ENCODE peak calls at places on chromosomes 11 and 22, in nine cellular contexts. R is K562; A is tibial nerve; N is cardiac muscle cell; G is PC-9; F is A549; Y is tibial artery; L is pancreas; T is naive thymus-derived CD4-positive, alpha-beta T cell. K is an unnamed sample. For H3K9me3, the result is how much of the 10 kb centered on the place peaks cover.

GRCh38 chr22:46062971-46063631 is 86.1 kb upstream of the WNT7B start:
- DNase-seq in N (no peak), T (no peak), Y (peak), L (peak), F (no peak), R (no peak), A (peak), G (no peak), K (no peak)

GRCh38 chr22:24951942-24952836 is at the start of gene KIAA1671:
- DNase-seq in L (peak), T (peak), A (peak), Y (peak), F (peak), R (peak), N (peak), G (peak), K (peak)

GRCh38 chr22:36365020-36365411 is 22.8 kb downstream of the MYH9 start:
- DNase-seq in Y (peak), G (peak), R (peak), F (peak), L (peak), A (no peak), T (peak), N (peak), K (no peak)

GRCh38 chr11:101686514-101686913 is 102.7 kb upstream of the TRPC6 start:
- DNase-seq in T (no peak), A (no peak), Y (no peak), L (no peak), N (peak), G (peak), R (no peak), F (peak), K (peak)

GRCh38 chr11:132992838-132993680 is 539.2 kb downstream of the OPCML start:
- DNase-seq in F (no peak), Y (no peak), N (peak), T (no peak), R (no peak), G (no peak), L (no peak), A (no peak), K (no peak)

GRCh38 chr11:113647108-113647507 is 59.0 kb downstream of the TMPRSS5 start:
- DNase-seq in F (no peak), R (peak), L (no peak), Y (no peak), T (no peak), G (no peak), N (no peak), A (no peak), K (no peak)

GRCh38 chr11:105673089-105673488 is 63.2 kb downstream of the GRIA4 start:
- DNase-seq in R (peak), N (peak), Y (no peak), A (no peak), L (peak), T (no peak), G (peak), F (peak), K (peak)

GRCh38 chr11:86370922-86371614 is 3.6 kb upstream of the CCDC81 start:
- DNase-seq in Y (no peak), N (peak), A (no peak), G (peak), T (no peak), F (peak), R (no peak), L (no peak), K (peak)

GRCh38 chr22:32847067-32847491 is 45.6 kb downstream of the TIMP3 start:
- DNase-seq in R (no peak), T (no peak), G (no peak), N (peak), A (no peak), L (no peak), F (no peak), Y (peak), K (peak)

GRCh38 chr11:13316528-13316961 is 39.0 kb downstream of the BMAL1 start:
- DNase-seq in Y (peak), N (peak), L (no peak), R (no peak), T (no peak), A (no peak), G (no peak), F (no peak), K (no peak)

GRCh38 chr22:50112151-50113118 is 22.6 kb downstream of the MOV10L1 start:
- DNase-seq in N (peak), T (no peak), G (no peak), F (no peak), A (no peak), R (no peak), L (no peak), Y (no peak), K (no peak)

GRCh38 chr22:30541979-30542810 is 4.3 kb downstream of the SEC14L6 start:
- DNase-seq in G (no peak), T (no peak), Y (no peak), N (peak), A (no peak), R (peak), L (peak), F (no peak), K (no peak)

GRCh38 chr22:24105018-24105360 is 76.3 kb upstream of the SUSD2 start:
- DNase-seq in R (no peak), T (no peak), Y (peak), G (no peak), N (peak), A (no peak), F (no peak), L (no peak), K (no peak)

GRCh38 chr11:9341638-9342137 is 27.3 kb upstream of the TMEM41B start:
- DNase-seq in N (no peak), G (no peak), L (no peak), R (no peak), F (no peak), A (no peak), T (no peak), Y (no peak), K (no peak)

GRCh38 chr11:122159173-122159701 is 43.2 kb upstream of the BLID start:
- DNase-seq in N (peak), G (no peak), T (no peak), L (no peak), Y (no peak), R (no peak), F (peak), A (no peak), K (no peak)

GRCh38 chr22:29031236-29031982 is 30.2 kb downstream of the C22orf31 start:
- DNase-seq in F (peak), A (peak), L (peak), Y (peak), R (peak), N (peak), G (peak), T (no peak), K (peak)

GRCh38 chr11:135023499-135023898 is 611.5 kb upstream of the B3GAT1 start:
- DNase-seq in Y (no peak), T (no peak), G (no peak), A (no peak), N (no peak), R (no peak), L (no peak), F (no peak), K (no peak)

GRCh38 chr11:57315491-57315890 is 9.3 kb downstream of the TNKS1BP1 start:
- DNase-seq in Y (no peak), T (no peak), F (no peak), L (peak), R (peak), N (peak), G (no peak), A (no peak), K (no peak)

GRCh38 chr22:30159561-30160353 is 79.5 kb downstream of the HORMAD2 start:
- DNase-seq in G (peak), T (no peak), R (no peak), L (peak), N (peak), F (peak), A (no peak), Y (no peak), K (peak)

GRCh38 chr11:127966821-127967220 is 620.5 kb downstream of the ETS1 start:
- DNase-seq in G (no peak), T (no peak), Y (no peak), L (no peak), N (peak), R (no peak), A (no peak), F (no peak), K (no peak)

GRCh38 chr11:57649826-57650738 is at the start of gene YPEL4:
- DNase-seq in L (no peak), T (peak), N (peak), Y (peak), A (no peak), R (peak), F (peak), G (no peak), K (no peak)

GRCh38 chr22:27327981-27328721 is 473.4 kb downstream of the MN1 start:
- DNase-seq in R (no peak), N (no peak), A (no peak), T (no peak), Y (no peak), L (no peak), F (peak), G (no peak), K (no peak)

GRCh38 chr11:18091731-18092130 is 14.2 kb downstream of the SAAL1 start:
- DNase-seq in N (peak), A (no peak), Y (no peak), R (no peak), F (no peak), T (no peak), L (no peak), G (no peak), K (no peak)

GRCh38 chr22:35610741-35611140 is 6.4 kb downstream of the MB start:
- DNase-seq in L (no peak), F (no peak), T (no peak), G (no peak), N (no peak), Y (no peak), A (no peak), R (no peak), K (no peak)

GRCh38 chr22:37335819-37336199 is 53.5 kb downstream of the CYTH4 start:
- DNase-seq in A (no peak), R (no peak), G (no peak), N (no peak), T (no peak), L (no peak), Y (no peak), F (no peak), K (no peak)

GRCh38 chr11:119691701-119692546 is 37.1 kb downstream of the NECTIN1 start:
- DNase-seq in G (no peak), L (no peak), R (no peak), N (no peak), Y (no peak), T (no peak), F (no peak), A (no peak), K (peak)

GRCh38 chr11:34745209-34745608 is 124.3 kb downstream of the EHF start:
- DNase-seq in A (no peak), R (no peak), Y (no peak), F (no peak), T (no peak), G (no peak), L (no peak), N (peak), K (peak)

GRCh38 chr11:45771194-45771941 is 33.6 kb upstream of the SLC35C1 start:
- DNase-seq in G (peak), L (peak), T (peak), N (peak), A (peak), Y (peak), R (peak), F (peak), K (peak)

GRCh38 chr11:68583047-68583446 is 101.3 kb upstream of the GAL start:
- DNase-seq in A (no peak), N (peak), R (no peak), G (no peak), L (no peak), T (no peak), F (no peak), Y (no peak), K (no peak)

GRCh38 chr11:111920908-111921307 is 2.2 kb downstream of the C11orf52 start:
- DNase-seq in L (no peak), A (no peak), G (no peak), T (no peak), Y (no peak), F (no peak), R (no peak), N (no peak), K (no peak)

GRCh38 chr11:111925953-111926352 is 7.2 kb downstream of the C11orf52 start:
- DNase-seq in R (no peak), T (no peak), Y (no peak), L (peak), N (no peak), A (no peak), G (no peak), F (no peak), K (no peak)

GRCh38 chr11:111923951-111924350 is 5.2 kb downstream of the C11orf52 start:
- DNase-seq in F (no peak), L (no peak), R (no peak), G (no peak), A (no peak), N (no peak), T (no peak), Y (no peak), K (no peak)

GRCh38 chr11:111923351-111923788 is 4.7 kb downstream of the C11orf52 start:
- DNase-seq in T (no peak), F (no peak), L (no peak), G (no peak), A (no peak), R (no peak), Y (no peak), N (peak), K (no peak)

DNA sequence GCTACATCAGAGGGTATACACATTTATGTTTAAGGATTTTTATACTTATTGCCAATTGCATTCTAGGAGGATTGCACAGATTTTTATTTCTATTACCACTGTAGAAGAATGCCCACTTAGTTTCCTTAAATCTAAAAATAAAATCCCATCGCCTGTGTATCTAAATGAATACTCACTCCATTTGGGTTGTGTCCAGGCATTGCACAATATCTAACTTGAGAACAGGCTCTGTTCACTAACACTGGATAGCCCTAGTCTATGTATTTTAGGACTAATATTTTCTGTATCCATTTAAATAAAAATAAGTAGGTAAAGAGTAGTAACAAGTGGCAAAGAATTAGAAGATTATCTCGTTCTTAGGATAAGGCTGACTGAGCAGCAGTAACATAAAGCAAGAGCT is 4.1 kb downstream of the C11orf52 start:
- DNase-seq in A (no peak), T (no peak), Y (no peak), G (no peak), R (no peak), F (no peak), L (peak), N (peak), K (peak)
- H3K4me3 ChIP-seq in A (no peak), T (no peak), Y (peak), G (no peak), R (no peak), F (no peak), L (no peak), N (no peak), K (no peak)

GRCh38 chr11:2715716-2716350 is 16.0 kb upstream of the KCNQ1OT1 start:
- DNase-seq in F (no peak), G (no peak), N (no peak), A (no peak), L (no peak), T (no peak), Y (no peak), R (no peak), K (no peak)
- H3K27ac ChIP-seq in F (no peak), G (no peak), N (peak), A (no peak), L (no peak), T (no peak), Y (no peak), R (no peak), K (no peak)

GRCh38 chr11:115916596-115916995 is 412.4 kb upstream of the CADM1 start:
- DNase-seq in L (no peak), Y (no peak), T (no peak), F (no peak), R (no peak), N (no peak), G (no peak), A (no peak), K (no peak)

GRCh38 chr11:115920087-115920461 is 415.9 kb upstream of the CADM1 start:
- DNase-seq in R (no peak), T (no peak), G (no peak), Y (no peak), A (no peak), N (no peak), F (no peak), L (no peak), K (no peak)

GRCh38 chr11:115919341-115920086 is 415.3 kb upstream of the CADM1 start:
- DNase-seq in A (no peak), L (no peak), T (no peak), G (no peak), N (peak), F (peak), R (no peak), Y (no peak), K (no peak)

GRCh38 chr11:115920841-115921480 is 416.7 kb upstream of the CADM1 start:
- DNase-seq in Y (no peak), L (no peak), T (no peak), N (no peak), F (no peak), R (no peak), G (no peak), A (no peak), K (peak)

DNA sequence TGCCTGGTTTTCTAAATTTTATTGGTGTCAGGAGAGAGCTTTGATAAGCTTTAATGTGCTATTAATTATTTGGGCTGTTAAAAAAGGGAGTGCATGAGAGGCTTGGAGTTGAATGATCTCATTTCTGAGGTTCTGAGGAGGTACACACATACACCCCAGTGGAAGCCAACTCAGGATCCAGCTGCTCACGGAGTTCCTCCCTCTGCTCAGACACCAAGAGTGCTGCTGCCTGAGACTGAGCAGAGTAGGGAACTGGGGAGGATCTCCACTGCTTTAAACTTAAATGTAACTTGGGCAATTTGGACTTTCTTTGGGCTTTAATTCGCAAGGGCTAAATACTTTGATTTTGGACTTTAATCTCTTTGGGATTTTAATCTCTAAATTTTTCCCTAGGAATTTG is 414.4 kb upstream of the CADM1 start:
- DNase-seq in R (no peak), F (no peak), A (no peak), L (no peak), Y (no peak), N (no peak), G (no peak), T (no peak), K (no peak)
- H3K9me3 ChIP-seq in R (under half), F (under half), A (under half), L (under half), Y (under half), N (under half), G (under half), T (under half), K (under half)

GRCh38 chr11:25423436-25424184 is 908.3 kb upstream of the ANO3 start:
- DNase-seq in F (no peak), R (no peak), N (peak), Y (no peak), A (no peak), T (no peak), L (no peak), G (peak), K (no peak)
- H3K4me3 ChIP-seq in F (no peak), R (no peak), N (no peak), Y (no peak), A (no peak), T (no peak), L (no peak), G (no peak), K (no peak)

GRCh38 chr22:49091917-49092545 is 735.6 kb downstream of the BRD1 start:
- DNase-seq in Y (no peak), T (no peak), A (no peak), N (no peak), G (no peak), R (no peak), L (no peak), F (no peak), K (no peak)
- H3K27ac ChIP-seq in Y (no peak), T (no peak), A (no peak), N (no peak), G (no peak), R (no peak), L (no peak), F (no peak), K (no peak)

GRCh38 chr11:2655320-2655719 is 44.5 kb downstream of the KCNQ1OT1 start:
- DNase-seq in F (no peak), L (no peak), N (no peak), T (no peak), Y (no peak), A (no peak), G (no peak), R (peak), K (no peak)
- H3K9me3 ChIP-seq in F (half or more), L (under half), N (under half), T (under half), Y (under half), A (under half), G (under half), R (under half), K (under half)

GRCh38 chr11:36409152-36409713 is 100.8 kb downstream of the TRAF6 start:
- DNase-seq in N (peak), G (no peak), R (peak), T (no peak), L (no peak), Y (no peak), F (no peak), A (no peak), K (no peak)
- H3K4me3 ChIP-seq in N (no peak), G (no peak), R (no peak), T (peak), L (no peak), Y (no peak), F (no peak), A (no peak), K (no peak)

DNA sequence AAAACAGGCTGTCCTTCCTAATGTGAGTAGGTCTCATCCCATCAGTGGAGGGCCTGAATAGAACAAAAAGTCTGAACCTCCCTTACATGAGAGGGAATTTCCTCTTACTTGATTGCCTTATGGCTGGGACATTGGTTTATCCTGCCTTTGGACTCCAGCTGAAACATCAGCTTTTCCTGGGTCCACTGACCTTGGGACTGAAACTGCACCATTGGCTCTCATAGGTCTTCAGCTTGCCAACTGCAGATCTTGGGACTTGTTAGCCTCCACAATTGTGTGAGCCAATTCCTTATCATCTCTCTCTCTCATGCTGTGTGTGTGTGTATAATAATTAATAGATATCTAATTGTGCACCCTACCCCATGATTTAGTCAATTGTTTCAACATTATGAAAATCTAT is 375.3 kb upstream of the DDI1 start:
- DNase-seq in T (no peak), N (no peak), L (peak), Y (no peak), R (no peak), G (no peak), F (no peak), A (no peak), K (no peak)
- H3K27ac ChIP-seq in T (no peak), N (no peak), L (no peak), Y (no peak), R (no peak), G (no peak), F (no peak), A (no peak), K (no peak)

GRCh38 chr11:2662024-2662312 is 37.8 kb downstream of the KCNQ1OT1 start:
- DNase-seq in N (no peak), F (no peak), Y (no peak), T (no peak), A (no peak), G (no peak), L (no peak), R (no peak), K (no peak)
- H3K9me3 ChIP-seq in N (under half), F (half or more), Y (under half), T (under half), A (under half), G (under half), L (under half), R (under half), K (under half)

GRCh38 chr11:7611411-7611810 is 61.9 kb downstream of the CYB5R2 start:
- DNase-seq in A (no peak), T (no peak), G (no peak), L (no peak), N (no peak), Y (no peak), F (no peak), R (no peak), K (no peak)
- H3K4me3 ChIP-seq in A (no peak), T (no peak), G (no peak), L (no peak), N (no peak), Y (no peak), F (no peak), R (no peak), K (no peak)